ENCODE peak calls at places on chromosomes 16 and 17, in four cellular contexts. U, C, A and V are unnamed samples.
A peak's percentile ranks its signal among the peaks of the same experiment; 100 is the strongest.

GRCh38 chr17:30332057-30332542 is 1.8 kb downstream of the TMIGD1 start:
- DNase-seq in U (no peak), C (no peak), A (peak; percentile 67), V (peak; percentile 44)

GRCh38 chr17:43309505-43310329 is 75.9 kb upstream of the RNU2-1 start:
- DNase-seq in U (no peak), C (peak; percentile 24), A (no peak), V (no peak)

GRCh38 chr17:35022536-35023063 is 40.9 kb downstream of the RFFL start:
- DNase-seq in U (no peak), C (peak; percentile 81), A (peak; percentile 62), V (peak; percentile 96)

GRCh38 chr17:47225436-47225858 is 16.3 kb downstream of the MYL4 start:
- DNase-seq in U (no peak), C (no peak), A (no peak), V (peak; percentile 79)

GRCh38 chr17:17104494-17104893 is 62.2 kb downstream of the MPRIP start:
- DNase-seq in U (no peak), C (no peak), A (no peak), V (no peak)

GRCh38 chr17:57035971-57036481 is 49.0 kb upstream of the AKAP1 start:
- DNase-seq in U (no peak), C (no peak), A (no peak), V (peak; percentile 16)

GRCh38 chr16:2675714-2676113 is 6.6 kb upstream of the KCTD5 start:
- DNase-seq in U (no peak), C (no peak), A (no peak), V (no peak)

GRCh38 chr17:80647746-80648145 is 103.1 kb downstream of the RPTOR start:
- DNase-seq in U (no peak), C (no peak), A (no peak), V (peak; percentile 91)

GRCh38 chr17:77186141-77186604 is 45.4 kb downstream of the SEC14L1 start:
- DNase-seq in U (no peak), C (no peak), A (no peak), V (no peak)

GRCh38 chr16:84513111-84514065 is 8.9 kb upstream of the MEAK7 start:
- DNase-seq in U (no peak), C (no peak), A (no peak), V (peak; percentile 90)

GRCh38 chr16:10070591-10070990 is 111.6 kb downstream of the GRIN2A start:
- DNase-seq in U (no peak), C (no peak), A (no peak), V (no peak)

GRCh38 chr17:19546289-19547065 is 12.8 kb downstream of the SLC47A1 start:
- DNase-seq in U (peak; percentile 36), C (peak; percentile 61), A (no peak), V (no peak)

GRCh38 chr16:88494335-88495154 is 41.5 kb downstream of the ZFPM1 start:
- DNase-seq in U (no peak), C (no peak), A (no peak), V (no peak)

GRCh38 chr16:61289141-61289540 is 747.1 kb downstream of the CDH8 start:
- DNase-seq in U (no peak), C (no peak), A (no peak), V (no peak)

GRCh38 chr17:44219636-44220210 is at the start of gene UBTF:
- DNase-seq in U (peak; percentile 75), C (peak; percentile 79), A (peak; percentile 82), V (peak; percentile 89)

GRCh38 chr16:13084331-13084730 is 182.9 kb downstream of the SHISA9 start:
- DNase-seq in U (no peak), C (no peak), A (no peak), V (no peak)